ENCODE peak calls at places on chromosomes 3 and 15, in six cellular contexts. One of them, this sample, is unnamed.

GRCh38 chr15:96416218-96416933 is 85.9 kb downstream of the NR2F2 start:
- DNase-seq in CD4-positive, alpha-beta memory T cell: no peak
- DNase-seq in GM23338: peak; percentile 74
- DNase-seq in uterus: no peak
- DNase-seq in RWPE1: no peak
- DNase-seq in stimulated activated CD4-positive, alpha-beta T cell treated with anti-CD3 and anti-CD28 coated beads, Interleukin-1b, Interleukin-23, amount 100 ng/mL, for 1 hour: no peak
- DNase-seq in this sample: no peak

GRCh38 chr3:24494616-24495333 is at the start of gene THRB:
- DNase-seq in CD4-positive, alpha-beta memory T cell: no peak
- DNase-seq in GM23338: peak; percentile 79
- DNase-seq in uterus: peak; percentile 66
- DNase-seq in RWPE1: peak; percentile 54
- DNase-seq in stimulated activated CD4-positive, alpha-beta T cell treated with anti-CD3 and anti-CD28 coated beads, Interleukin-1b, Interleukin-23, amount 100 ng/mL, for 1 hour: no peak
- DNase-seq in this sample: no peak

GRCh38 chr3:21718161-21718765 is 32.7 kb downstream of the ZNF385D start:
- DNase-seq in CD4-positive, alpha-beta memory T cell: no peak
- DNase-seq in GM23338: no peak
- DNase-seq in uterus: no peak
- DNase-seq in RWPE1: peak; percentile 9
- DNase-seq in stimulated activated CD4-positive, alpha-beta T cell treated with anti-CD3 and anti-CD28 coated beads, Interleukin-1b, Interleukin-23, amount 100 ng/mL, for 1 hour: no peak
- DNase-seq in this sample: no peak

GRCh38 chr15:42832577-42832976 is 88.0 kb downstream of the TTBK2 start:
- DNase-seq in CD4-positive, alpha-beta memory T cell: no peak
- DNase-seq in GM23338: no peak
- DNase-seq in uterus: no peak
- DNase-seq in RWPE1: peak; percentile 95
- DNase-seq in stimulated activated CD4-positive, alpha-beta T cell treated with anti-CD3 and anti-CD28 coated beads, Interleukin-1b, Interleukin-23, amount 100 ng/mL, for 1 hour: no peak
- DNase-seq in this sample: no peak

GRCh38 chr3:141333796-141334626 is 34.3 kb upstream of the ZBTB38 start:
- DNase-seq in CD4-positive, alpha-beta memory T cell: no peak
- DNase-seq in GM23338: no peak
- DNase-seq in uterus: no peak
- DNase-seq in RWPE1: no peak
- DNase-seq in stimulated activated CD4-positive, alpha-beta T cell treated with anti-CD3 and anti-CD28 coated beads, Interleukin-1b, Interleukin-23, amount 100 ng/mL, for 1 hour: no peak
- DNase-seq in this sample: no peak

GRCh38 chr3:30227571-30228301 is 378.7 kb upstream of the TGFBR2 start:
- DNase-seq in CD4-positive, alpha-beta memory T cell: no peak
- DNase-seq in GM23338: no peak
- DNase-seq in uterus: no peak
- DNase-seq in RWPE1: peak; percentile 20
- DNase-seq in stimulated activated CD4-positive, alpha-beta T cell treated with anti-CD3 and anti-CD28 coated beads, Interleukin-1b, Interleukin-23, amount 100 ng/mL, for 1 hour: no peak
- DNase-seq in this sample: no peak

GRCh38 chr3:143375698-143376097 is 256.1 kb downstream of the CHST2 start:
- DNase-seq in CD4-positive, alpha-beta memory T cell: no peak
- DNase-seq in GM23338: no peak
- DNase-seq in uterus: no peak
- DNase-seq in RWPE1: no peak
- DNase-seq in stimulated activated CD4-positive, alpha-beta T cell treated with anti-CD3 and anti-CD28 coated beads, Interleukin-1b, Interleukin-23, amount 100 ng/mL, for 1 hour: no peak
- DNase-seq in this sample: no peak

GRCh38 chr15:60727260-60727659 is 248.3 kb upstream of the ICE2 start:
- DNase-seq in CD4-positive, alpha-beta memory T cell: no peak
- DNase-seq in GM23338: no peak
- DNase-seq in uterus: no peak
- DNase-seq in RWPE1: no peak
- DNase-seq in stimulated activated CD4-positive, alpha-beta T cell treated with anti-CD3 and anti-CD28 coated beads, Interleukin-1b, Interleukin-23, amount 100 ng/mL, for 1 hour: no peak
- DNase-seq in this sample: no peak

GRCh38 chr3:99500485-99500884 is 137.9 kb upstream of the COL8A1 start:
- DNase-seq in CD4-positive, alpha-beta memory T cell: no peak
- DNase-seq in GM23338: no peak
- DNase-seq in uterus: no peak
- DNase-seq in RWPE1: no peak
- DNase-seq in stimulated activated CD4-positive, alpha-beta T cell treated with anti-CD3 and anti-CD28 coated beads, Interleukin-1b, Interleukin-23, amount 100 ng/mL, for 1 hour: no peak
- DNase-seq in this sample: no peak

GRCh38 chr3:48247401-48247807 is 6.5 kb downstream of the ZNF589 start:
- DNase-seq in CD4-positive, alpha-beta memory T cell: no peak
- DNase-seq in GM23338: peak; percentile 23
- DNase-seq in uterus: no peak
- DNase-seq in RWPE1: peak; percentile 6
- DNase-seq in stimulated activated CD4-positive, alpha-beta T cell treated with anti-CD3 and anti-CD28 coated beads, Interleukin-1b, Interleukin-23, amount 100 ng/mL, for 1 hour: no peak
- DNase-seq in this sample: no peak

GRCh38 chr15:58037902-58038301 is 27.6 kb downstream of the ALDH1A2 start:
- DNase-seq in CD4-positive, alpha-beta memory T cell: no peak
- DNase-seq in GM23338: no peak
- DNase-seq in uterus: no peak
- DNase-seq in RWPE1: no peak
- DNase-seq in stimulated activated CD4-positive, alpha-beta T cell treated with anti-CD3 and anti-CD28 coated beads, Interleukin-1b, Interleukin-23, amount 100 ng/mL, for 1 hour: no peak
- DNase-seq in this sample: no peak

GRCh38 chr3:42190701-42191442 is 75.1 kb downstream of the CCK start:
- DNase-seq in CD4-positive, alpha-beta memory T cell: peak; percentile 49
- DNase-seq in GM23338: peak; percentile 89
- DNase-seq in uterus: peak; percentile 35
- DNase-seq in RWPE1: peak; percentile 38
- DNase-seq in stimulated activated CD4-positive, alpha-beta T cell treated with anti-CD3 and anti-CD28 coated beads, Interleukin-1b, Interleukin-23, amount 100 ng/mL, for 1 hour: peak; percentile 39
- DNase-seq in this sample: peak; percentile 53

GRCh38 chr15:91099616-91100560 is at the start of gene SV2B:
- DNase-seq in CD4-positive, alpha-beta memory T cell: peak; percentile 39
- DNase-seq in GM23338: peak; percentile 77
- DNase-seq in uterus: no peak
- DNase-seq in RWPE1: peak; percentile 28
- DNase-seq in stimulated activated CD4-positive, alpha-beta T cell treated with anti-CD3 and anti-CD28 coated beads, Interleukin-1b, Interleukin-23, amount 100 ng/mL, for 1 hour: no peak
- DNase-seq in this sample: peak; percentile 14